ENCODE peak calls at places on chromosome 15, in five cellular contexts. One of them, this sample, is unnamed.

GRCh38 chr15:90818251-90819210 is 49.9 kb upstream of the FURIN start:
- DNase-seq in prostate gland: no peak
- DNase-seq in lower lobe of right lung: peak
- DNase-seq in pancreas: no peak
- DNase-seq in H9: peak
- DNase-seq in this sample: no peak

GRCh38 chr15:43923553-43923952 is 96.8 kb downstream of the WDR76 start:
- DNase-seq in prostate gland: no peak
- DNase-seq in lower lobe of right lung: no peak
- DNase-seq in pancreas: no peak
- DNase-seq in H9: no peak
- DNase-seq in this sample: no peak

GRCh38 chr15:75081150-75081549 is 57.8 kb downstream of the PPCDC start:
- DNase-seq in prostate gland: no peak
- DNase-seq in lower lobe of right lung: no peak
- DNase-seq in pancreas: no peak
- DNase-seq in H9: no peak
- DNase-seq in this sample: no peak

GRCh38 chr15:80455051-80455648 is 51.0 kb downstream of the ARNT2 start:
- DNase-seq in prostate gland: no peak
- DNase-seq in lower lobe of right lung: no peak
- DNase-seq in pancreas: peak
- DNase-seq in H9: no peak
- DNase-seq in this sample: no peak

GRCh38 chr15:29747837-29748417 is 74.3 kb downstream of the TJP1 start:
- DNase-seq in prostate gland: no peak
- DNase-seq in lower lobe of right lung: no peak
- DNase-seq in pancreas: no peak
- DNase-seq in H9: no peak
- DNase-seq in this sample: no peak

GRCh38 chr15:71261934-71262333 is 146.7 kb downstream of the THSD4 start:
- DNase-seq in prostate gland: no peak
- DNase-seq in lower lobe of right lung: no peak
- DNase-seq in pancreas: no peak
- DNase-seq in H9: no peak
- DNase-seq in this sample: no peak

GRCh38 chr15:71747128-71748083 is 62.9 kb upstream of the NR2E3 start:
- DNase-seq in prostate gland: peak
- DNase-seq in lower lobe of right lung: no peak
- DNase-seq in pancreas: peak
- DNase-seq in H9: no peak
- DNase-seq in this sample: no peak

GRCh38 chr15:34987182-34987488 is 952 bp downstream of the ZNF770 start:
- DNase-seq in prostate gland: no peak
- DNase-seq in lower lobe of right lung: no peak
- DNase-seq in pancreas: no peak
- DNase-seq in H9: no peak
- DNase-seq in this sample: no peak

GRCh38 chr15:99141943-99142342 is 37.1 kb downstream of the SYNM start:
- DNase-seq in prostate gland: no peak
- DNase-seq in lower lobe of right lung: no peak
- DNase-seq in pancreas: no peak
- DNase-seq in H9: peak
- DNase-seq in this sample: no peak

GRCh38 chr15:100017140-100017539 is 283.9 kb upstream of the LYSMD4 start:
- DNase-seq in prostate gland: no peak
- DNase-seq in lower lobe of right lung: no peak
- DNase-seq in pancreas: no peak
- DNase-seq in H9: no peak
- DNase-seq in this sample: no peak

GRCh38 chr15:45457215-45457614 is 65.3 kb downstream of the SLC30A4 start:
- DNase-seq in prostate gland: no peak
- DNase-seq in lower lobe of right lung: no peak
- DNase-seq in pancreas: peak
- DNase-seq in H9: no peak
- DNase-seq in this sample: no peak

GRCh38 chr15:99992611-99993231 is 259.5 kb upstream of the LYSMD4 start:
- DNase-seq in prostate gland: no peak
- DNase-seq in lower lobe of right lung: no peak
- DNase-seq in pancreas: no peak
- DNase-seq in H9: no peak
- DNase-seq in this sample: no peak

GRCh38 chr15:44596511-44597010 is 59.6 kb downstream of the EIF3J start:
- DNase-seq in prostate gland: no peak
- DNase-seq in lower lobe of right lung: no peak
- DNase-seq in pancreas: no peak
- DNase-seq in H9: no peak
- DNase-seq in this sample: no peak

GRCh38 chr15:80699981-80700380 is 4.9 kb downstream of the ABHD17C start:
- DNase-seq in prostate gland: no peak
- DNase-seq in lower lobe of right lung: no peak
- DNase-seq in pancreas: no peak
- DNase-seq in H9: no peak
- DNase-seq in this sample: no peak

GRCh38 chr15:58458076-58458475 is 26.3 kb downstream of the LIPC start:
- DNase-seq in prostate gland: no peak
- DNase-seq in lower lobe of right lung: no peak
- DNase-seq in pancreas: no peak
- DNase-seq in H9: no peak
- DNase-seq in this sample: no peak

GRCh38 chr15:68343579-68344225 is 66.2 kb downstream of the FEM1B start:
- DNase-seq in prostate gland: no peak
- DNase-seq in lower lobe of right lung: no peak
- DNase-seq in pancreas: no peak
- DNase-seq in H9: peak
- DNase-seq in this sample: no peak

GRCh38 chr15:73683624-73684536 is at the start of gene CD276:
- DNase-seq in prostate gland: peak
- DNase-seq in lower lobe of right lung: peak
- DNase-seq in pancreas: peak
- DNase-seq in H9: peak
- DNase-seq in this sample: peak

GRCh38 chr15:69610858-69611257 is 158.2 kb downstream of the RPLP1 start:
- DNase-seq in prostate gland: no peak
- DNase-seq in lower lobe of right lung: no peak
- DNase-seq in pancreas: no peak
- DNase-seq in H9: peak
- DNase-seq in this sample: no peak

GRCh38 chr15:44219073-44219472 is 24.0 kb upstream of the FRMD5 start:
- DNase-seq in prostate gland: no peak
- DNase-seq in lower lobe of right lung: no peak
- DNase-seq in pancreas: no peak
- DNase-seq in H9: no peak
- DNase-seq in this sample: no peak

GRCh38 chr15:84638103-84638502 is 16.0 kb downstream of the WDR73 start:
- DNase-seq in prostate gland: no peak
- DNase-seq in lower lobe of right lung: no peak
- DNase-seq in pancreas: no peak
- DNase-seq in H9: peak
- DNase-seq in this sample: no peak

GRCh38 chr15:90040618-90041017 is 39.5 kb downstream of the ZNF710 start:
- DNase-seq in prostate gland: no peak
- DNase-seq in lower lobe of right lung: no peak
- DNase-seq in pancreas: no peak
- DNase-seq in H9: no peak
- DNase-seq in this sample: no peak

GRCh38 chr15:82135645-82136044 is 89.8 kb upstream of the MEX3B start:
- DNase-seq in prostate gland: no peak
- DNase-seq in lower lobe of right lung: no peak
- DNase-seq in pancreas: no peak
- DNase-seq in H9: no peak
- DNase-seq in this sample: no peak

GRCh38 chr15:60932051-60932915 is 296.8 kb downstream of the RORA start:
- DNase-seq in prostate gland: peak
- DNase-seq in lower lobe of right lung: no peak
- DNase-seq in pancreas: no peak
- DNase-seq in H9: peak
- DNase-seq in this sample: no peak

GRCh38 chr15:36230741-36231140 is 348.7 kb upstream of the CDIN1 start:
- DNase-seq in prostate gland: no peak
- DNase-seq in lower lobe of right lung: no peak
- DNase-seq in pancreas: no peak
- DNase-seq in H9: no peak
- DNase-seq in this sample: no peak

GRCh38 chr15:20658024-20658423 is 116.4 kb upstream of the GOLGA6L6 start:
- DNase-seq in prostate gland: no peak
- DNase-seq in lower lobe of right lung: no peak
- DNase-seq in pancreas: no peak
- DNase-seq in H9: no peak
- DNase-seq in this sample: no peak

GRCh38 chr15:20657084-20657483 is 115.5 kb upstream of the GOLGA6L6 start:
- DNase-seq in prostate gland: no peak
- DNase-seq in lower lobe of right lung: no peak
- DNase-seq in pancreas: no peak
- DNase-seq in H9: no peak
- DNase-seq in this sample: no peak

GRCh38 chr15:20652914-20653313 is 111.3 kb upstream of the GOLGA6L6 start:
- DNase-seq in prostate gland: no peak
- DNase-seq in lower lobe of right lung: no peak
- DNase-seq in pancreas: no peak
- DNase-seq in H9: no peak
- DNase-seq in this sample: no peak
- TF ChIP-seq CTCF in prostate gland: no peak
- TF ChIP-seq CTCF in lower lobe of right lung: no peak
- TF ChIP-seq CTCF in pancreas: no peak
- TF ChIP-seq CTCF in H9: no peak
- TF ChIP-seq CTCF in this sample: no peak

GRCh38 chr15:39748276-39748675 is 34.4 kb downstream of the FSIP1 start:
- DNase-seq in prostate gland: no peak
- DNase-seq in lower lobe of right lung: no peak
- DNase-seq in pancreas: peak
- DNase-seq in H9: no peak
- DNase-seq in this sample: no peak
- H3K27ac ChIP-seq in prostate gland: no peak
- H3K27ac ChIP-seq in lower lobe of right lung: no peak
- H3K27ac ChIP-seq in pancreas: no peak
- H3K27ac ChIP-seq in H9: no peak
- H3K27ac ChIP-seq in this sample: no peak

GRCh38 chr15:98083203-98083910 is 122.9 kb downstream of the ARRDC4 start:
- DNase-seq in prostate gland: no peak
- DNase-seq in lower lobe of right lung: no peak
- DNase-seq in pancreas: no peak
- DNase-seq in H9: no peak
- DNase-seq in this sample: no peak
- TF ChIP-seq CTCF in prostate gland: no peak
- TF ChIP-seq CTCF in lower lobe of right lung: no peak
- TF ChIP-seq CTCF in pancreas: no peak
- TF ChIP-seq CTCF in H9: no peak
- TF ChIP-seq CTCF in this sample: no peak

GRCh38 chr15:42499888-42500609 is 4.6 kb downstream of the SNAP23 start:
- DNase-seq in prostate gland: no peak
- DNase-seq in lower lobe of right lung: no peak
- DNase-seq in pancreas: no peak
- DNase-seq in H9: no peak
- DNase-seq in this sample: no peak
- H3K27ac ChIP-seq in prostate gland: peak
- H3K27ac ChIP-seq in lower lobe of right lung: peak
- H3K27ac ChIP-seq in pancreas: no peak
- H3K27ac ChIP-seq in H9: no peak
- H3K27ac ChIP-seq in this sample: peak

GRCh38 chr15:52783929-52784798 is 6.0 kb downstream of the ONECUT1 start:
- DNase-seq in prostate gland: no peak
- DNase-seq in lower lobe of right lung: no peak
- DNase-seq in pancreas: peak
- DNase-seq in H9: peak
- DNase-seq in this sample: no peak
- TF ChIP-seq CTCF in prostate gland: no peak
- TF ChIP-seq CTCF in lower lobe of right lung: peak
- TF ChIP-seq CTCF in pancreas: peak
- TF ChIP-seq CTCF in H9: peak
- TF ChIP-seq CTCF in this sample: no peak

GRCh38 chr15:92618121-92618520 is 37.5 kb downstream of the FAM174B start:
- DNase-seq in prostate gland: no peak
- DNase-seq in lower lobe of right lung: no peak
- DNase-seq in pancreas: no peak
- DNase-seq in H9: no peak
- DNase-seq in this sample: no peak
- H3K27ac ChIP-seq in prostate gland: peak
- H3K27ac ChIP-seq in lower lobe of right lung: peak
- H3K27ac ChIP-seq in pancreas: peak
- H3K27ac ChIP-seq in H9: no peak
- H3K27ac ChIP-seq in this sample: peak

This sample was measured in ovary.